ENCODE peak calls at places on chromosomes 2 and 18, in six cellular contexts. R is left ventricle myocardium inferior, N is uterus, I is transverse colon, D is GM23338, H is ovary. K is an unnamed sample.

GRCh38 chr18:37252342-37252741 is 313.3 kb downstream of the CELF4 start:
- DNase-seq in I (no peak), D (no peak), H (no peak), N (no peak), R (no peak), K (no peak)

GRCh38 chr2:234377761-234378341 is 119.0 kb downstream of the ARL4C start:
- DNase-seq in N (no peak), R (no peak), H (no peak), I (no peak), D (no peak), K (no peak)

GRCh38 chr18:58345064-58345463 is 283.8 kb downstream of the ALPK2 start:
- DNase-seq in H (no peak), N (no peak), I (no peak), R (no peak), D (peak; percentile 80), K (no peak)

GRCh38 chr2:136246086-136246669 is 128.2 kb upstream of the CXCR4 start:
- DNase-seq in D (peak; percentile 52), R (no peak), N (no peak), H (no peak), I (peak; percentile 37), K (no peak)

GRCh38 chr2:7919510-7919909 is 762.3 kb upstream of the ID2 start:
- DNase-seq in R (no peak), I (no peak), H (no peak), D (peak; percentile 14), N (no peak), K (no peak)

GRCh38 chr2:167862787-167863186 is 384.6 kb downstream of the STK39 start:
- DNase-seq in N (no peak), H (no peak), D (no peak), R (no peak), I (no peak), K (no peak)

GRCh38 chr2:230899287-230899686 is 25.8 kb downstream of the GPR55 start:
- DNase-seq in H (no peak), N (no peak), D (peak; percentile 60), I (peak; percentile 5), R (no peak), K (no peak)

GRCh38 chr2:213980883-213981282 is 430.0 kb upstream of the VWC2L start:
- DNase-seq in D (no peak), N (no peak), H (no peak), I (no peak), R (no peak), K (no peak)

GRCh38 chr18:75276813-75277628 is 66.4 kb downstream of the TSHZ1 start:
- DNase-seq in D (peak; percentile 12), H (no peak), I (no peak), N (no peak), R (no peak), K (no peak)

GRCh38 chr2:196944570-196944969 is 18.1 kb upstream of the PGAP1 start:
- DNase-seq in N (no peak), D (no peak), R (no peak), H (no peak), I (no peak), K (no peak)

GRCh38 chr2:74884118-74884517 is 50.2 kb downstream of the HK2 start:
- DNase-seq in H (no peak), N (no peak), R (no peak), I (no peak), D (no peak), K (no peak)

GRCh38 chr18:10798727-10799435 is 273.1 kb downstream of the NAPG start:
- DNase-seq in H (no peak), R (no peak), I (no peak), N (no peak), D (peak; percentile 18), K (no peak)

GRCh38 chr2:73292316-73292905 is 937 bp downstream of the EGR4 start:
- DNase-seq in D (peak; percentile 21), H (no peak), N (no peak), R (no peak), I (no peak), K (peak; percentile 72)

GRCh38 chr2:36530178-36530982 is 67.6 kb downstream of the FEZ2 start:
- DNase-seq in H (no peak), D (no peak), N (no peak), R (no peak), I (no peak), K (no peak)

GRCh38 chr2:136378712-136379595 is 261.0 kb upstream of the CXCR4 start:
- DNase-seq in I (peak; percentile 59), D (peak; percentile 81), H (no peak), N (no peak), R (peak; percentile 29), K (no peak)

GRCh38 chr18:41484069-41484468 is 471.0 kb upstream of the PIK3C3 start:
- DNase-seq in R (no peak), N (no peak), D (no peak), H (no peak), I (no peak), K (no peak)

GRCh38 chr18:13235326-13235937 is 16.9 kb downstream of the LDLRAD4 start:
- DNase-seq in R (no peak), N (no peak), D (no peak), I (no peak), H (no peak), K (peak; percentile 82)

GRCh38 chr18:31499157-31499524 is 1.2 kb downstream of the DSG2 start:
- DNase-seq in H (no peak), I (no peak), N (no peak), R (no peak), D (no peak), K (no peak)

GRCh38 chr2:219494952-219495530 is 3.6 kb upstream of the GMPPA start:
- DNase-seq in R (no peak), N (no peak), D (no peak), H (no peak), I (no peak), K (no peak)
- TF ChIP-seq CTCF in R (no peak), N (no peak), D (no peak), H (no peak), I (no peak), K (no peak)

GRCh38 chr2:102044967-102045489 is 53.3 kb downstream of the IL1R2 start:
- DNase-seq in N (no peak), R (no peak), I (no peak), H (no peak), D (no peak), K (no peak)
- H3K4me3 ChIP-seq in N (no peak overlapping the region), R (no peak overlapping the region), I (no peak overlapping the region), H (no peak overlapping the region), D (no peak overlapping the region), K (no peak overlapping the region)

DNA sequence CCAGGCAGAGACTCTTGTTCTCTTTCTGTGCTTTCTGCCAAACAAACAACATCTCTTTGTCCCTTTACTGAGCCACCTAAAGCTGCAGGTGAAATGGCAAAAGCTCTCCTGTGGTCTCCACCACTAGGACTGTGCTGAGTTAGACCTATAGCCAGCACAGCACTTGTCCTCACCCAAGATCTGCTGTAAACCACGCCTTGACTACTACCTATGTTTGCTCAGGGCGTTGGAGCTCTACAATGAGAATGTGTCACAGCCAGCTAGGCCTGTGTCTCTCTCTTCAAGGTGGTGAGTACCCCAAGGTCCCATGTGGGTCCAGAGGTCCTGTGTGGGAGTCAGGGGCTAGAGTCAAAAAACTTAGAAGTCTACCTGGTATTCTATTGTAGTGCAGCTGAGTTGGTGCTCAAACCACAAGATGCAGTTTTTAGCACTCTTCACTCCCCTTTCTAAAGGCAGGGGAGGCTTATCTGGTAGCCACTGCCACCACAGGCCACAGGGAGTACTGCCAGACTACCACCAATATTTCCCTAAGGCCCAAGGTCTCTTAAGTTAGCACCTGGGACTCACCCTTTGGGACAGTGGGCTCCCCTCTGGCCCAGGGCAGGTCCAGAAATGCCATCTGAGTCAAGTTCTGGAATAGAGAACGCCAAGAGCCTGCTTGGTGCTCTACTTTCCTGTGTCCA is 96.8 kb upstream of the RPRM start:
- DNase-seq in H (no peak), D (peak; percentile 5), R (no peak), N (no peak), I (no peak), K (no peak)
- TF ChIP-seq CTCF in H (no peak), D (no peak), R (no peak), N (no peak), I (no peak), K (no peak)

GRCh38 chr2:240999001-240999791 is 778 bp downstream of the SNED1 start:
- DNase-seq in I (peak; percentile 28), N (peak; percentile 15), R (peak; percentile 38), H (peak; percentile 47), D (peak; percentile 53), K (peak; percentile 12)

GRCh38 chr2:240999873-241000541 is 1.6 kb downstream of the SNED1 start:
- DNase-seq in I (peak; percentile 8), R (peak; percentile 13), D (no peak), N (no peak), H (peak; percentile 24), K (peak; percentile 14)

GRCh38 chr2:240997141-240997855 is 1.1 kb upstream of the SNED1 start:
- DNase-seq in N (peak; percentile 61), H (peak; percentile 56), I (peak; percentile 10), D (no peak), R (peak; percentile 22), K (peak; percentile 91)

GRCh38 chr2:240997856-240998705 is at the start of gene SNED1:
- DNase-seq in R (peak; percentile 94), H (peak; percentile 91), N (peak; percentile 92), D (peak; percentile 93), I (peak; percentile 90), K (peak; percentile 83)

GRCh38 chr2:240998706-240999000 is 235 bp downstream of the SNED1 start:
- DNase-seq in D (no peak), I (no peak), N (no peak), H (no peak), R (no peak), K (no peak)
- H3K4me3 ChIP-seq in D (peak overlapping the region; percentile 62), I (peak overlapping the region; percentile 58), N (peak overlapping the region; percentile 45), H (peak overlapping the region; percentile 53), R (peak overlapping the region; percentile 83), K (peak overlapping the region; percentile 54)

DNA sequence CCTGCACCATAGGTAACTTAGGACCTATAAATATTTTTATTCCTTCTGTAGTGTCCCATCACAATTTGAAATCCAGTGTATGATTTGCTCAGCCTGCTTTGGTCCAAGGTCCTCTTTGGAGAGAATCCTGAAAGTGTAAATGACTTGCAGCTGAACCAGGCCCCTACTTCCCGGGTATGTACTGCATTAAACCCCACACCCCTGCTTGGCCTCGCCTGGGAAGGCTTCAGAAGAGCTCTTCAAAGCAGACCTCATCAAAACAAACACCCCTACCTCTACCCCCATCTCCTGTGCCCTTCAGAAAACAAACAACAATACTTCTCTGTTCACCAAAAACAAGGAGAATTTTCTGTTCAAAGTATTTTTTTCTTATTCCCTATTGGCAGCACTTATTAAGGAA is 9.5 kb upstream of the SPTBN1 start:
- DNase-seq in H (no peak), D (no peak), R (no peak), I (no peak), N (no peak), K (no peak)
- TF ChIP-seq CTCF in H (no peak), D (no peak), R (no peak), I (no peak), N (no peak), K (no peak)

GRCh38 chr18:45588831-45589558 is 26.3 kb upstream of the SLC14A2 start:
- DNase-seq in R (no peak), D (no peak), N (peak; percentile 73), I (no peak), H (no peak), K (no peak)
- H3K4me3 ChIP-seq in R (no peak overlapping the region), D (no peak overlapping the region), N (no peak overlapping the region), I (no peak overlapping the region), H (no peak overlapping the region), K (no peak overlapping the region)